ENCODE peak calls at places on chromosome 11, in four cellular contexts. N is GM13977; V is CD4-positive, alpha-beta T cell; H is fibroblast of the aortic adventitia. J is an unnamed sample.

GRCh38 chr11:68340003-68340767 is 27.8 kb downstream of the LRP5 start:
- DNase-seq in V (peak; percentile 9), N (no peak), H (no peak), J (peak; percentile 51)

GRCh38 chr11:9617960-9618359 is 44.5 kb downstream of the WEE1 start:
- DNase-seq in H (peak; percentile 85), V (no peak), N (no peak), J (no peak)

GRCh38 chr11:8267831-8268529 is 4.3 kb upstream of the LMO1 start:
- DNase-seq in V (peak; percentile 16), H (no peak), N (no peak), J (peak; percentile 67)

GRCh38 chr11:128814856-128815705 is 52.0 kb downstream of the KCNJ1 start:
- DNase-seq in N (no peak), H (peak; percentile 84), V (no peak), J (no peak)

GRCh38 chr11:72668645-72669347 is 5.4 kb downstream of the PDE2A start:
- DNase-seq in V (no peak), H (no peak), N (peak; percentile 92), J (peak; percentile 88)

GRCh38 chr11:17013548-17014320 is 480 bp downstream of the PLEKHA7 start:
- DNase-seq in V (peak; percentile 23), H (no peak), N (peak; percentile 67), J (peak; percentile 72)

GRCh38 chr11:121514998-121515671 is 62.4 kb upstream of the SORL1-AS1 start:
- DNase-seq in H (no peak), N (no peak), V (no peak), J (no peak)

GRCh38 chr11:2884424-2884815 is 1.2 kb downstream of the CDKN1C start:
- DNase-seq in V (no peak), H (peak; percentile 27), N (no peak), J (no peak)

GRCh38 chr11:134691985-134692384 is 279.9 kb upstream of the B3GAT1 start:
- DNase-seq in N (no peak), H (peak; percentile 19), V (no peak), J (no peak)

GRCh38 chr11:7520981-7521487 is 7.2 kb downstream of the PPFIBP2 start:
- DNase-seq in N (peak; percentile 64), V (no peak), H (no peak), J (peak; percentile 58)

GRCh38 chr11:46948378-46949131 is 12.0 kb downstream of the CSTPP1 start:
- DNase-seq in H (peak; percentile 74), N (no peak), V (no peak), J (no peak)

DNA sequence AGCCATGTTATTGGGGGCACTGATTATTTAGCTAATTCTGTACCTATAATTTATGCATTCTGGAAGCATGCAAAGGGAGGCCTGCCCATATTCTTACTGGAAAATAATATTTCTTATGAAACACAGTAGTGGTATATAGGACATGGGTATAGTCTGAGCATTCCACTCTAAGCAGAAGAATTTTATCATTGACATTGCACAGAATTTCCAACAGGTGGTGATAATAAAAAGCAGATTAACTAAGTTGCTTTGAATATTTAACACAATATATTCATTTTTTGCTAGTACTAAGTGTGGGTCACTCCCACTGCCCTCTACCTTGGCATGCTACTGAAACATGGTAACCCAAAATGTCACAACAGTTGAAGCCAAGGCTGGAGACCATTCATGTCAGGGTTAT is 728.8 kb upstream of the FAT3 start:
- DNase-seq in H (no peak), N (no peak), V (no peak), J (no peak)
- TF ChIP-seq CTCF in H (no peak), N (no peak), V (no peak), J (no peak)

GRCh38 chr11:118996926-118997626 is 862 bp upstream of the CENATAC start:
- DNase-seq in V (peak; percentile 15), H (peak; percentile 40), N (peak; percentile 78), J (peak; percentile 76)

GRCh38 chr11:118998822-118999221 is 884 bp downstream of the CENATAC start:
- DNase-seq in V (no peak), N (no peak), H (peak; percentile 78), J (no peak)

GRCh38 chr11:119000906-119001305 is 3.0 kb downstream of the CENATAC start:
- DNase-seq in V (no peak), N (no peak), H (no peak), J (no peak)

GRCh38 chr11:118998388-118998717 is 415 bp downstream of the CENATAC start:
- DNase-seq in N (no peak), H (no peak), V (no peak), J (no peak)

GRCh38 chr11:118997627-118998387 is at the start of gene CENATAC:
- DNase-seq in N (peak; percentile 98), V (peak; percentile 96), H (peak; percentile 82), J (peak; percentile 99)
- TF ChIP-seq CTCF in N (no peak), V (no peak), H (peak; percentile 11), J (no peak)

GRCh38 chr11:57544566-57544965 is 7.2 kb downstream of the SMTNL1 start:
- DNase-seq in N (no peak), H (no peak), V (no peak), J (no peak)

GRCh38 chr11:57546451-57546850 is 9.1 kb downstream of the SMTNL1 start:
- DNase-seq in V (no peak), H (no peak), N (no peak), J (no peak)

GRCh38 chr11:57545883-57546282 is 8.5 kb downstream of the SMTNL1 start:
- DNase-seq in H (no peak), N (no peak), V (no peak), J (no peak)

GRCh38 chr11:57547854-57548377 is 10.5 kb downstream of the SMTNL1 start:
- DNase-seq in H (no peak), V (no peak), N (peak; percentile 75), J (peak; percentile 74)

GRCh38 chr11:57546869-57547518 is 9.6 kb downstream of the SMTNL1 start:
- DNase-seq in N (peak; percentile 66), H (no peak), V (no peak), J (peak; percentile 70)
- TF ChIP-seq CTCF in N (peak; percentile 20), H (no peak), V (no peak), J (no peak)

GRCh38 chr11:59262419-59262818 is 49.7 kb upstream of the MPEG1 start:
- DNase-seq in H (no peak), V (no peak), N (no peak), J (no peak)

GRCh38 chr11:59264736-59265135 is 52.0 kb upstream of the MPEG1 start:
- DNase-seq in V (no peak), H (no peak), N (no peak), J (no peak)

GRCh38 chr11:59265735-59266134 is 53.0 kb upstream of the MPEG1 start:
- DNase-seq in N (no peak), V (no peak), H (no peak), J (no peak)

GRCh38 chr11:59261150-59261549 is 48.4 kb upstream of the MPEG1 start:
- DNase-seq in H (no peak), V (no peak), N (no peak), J (no peak)

DNA sequence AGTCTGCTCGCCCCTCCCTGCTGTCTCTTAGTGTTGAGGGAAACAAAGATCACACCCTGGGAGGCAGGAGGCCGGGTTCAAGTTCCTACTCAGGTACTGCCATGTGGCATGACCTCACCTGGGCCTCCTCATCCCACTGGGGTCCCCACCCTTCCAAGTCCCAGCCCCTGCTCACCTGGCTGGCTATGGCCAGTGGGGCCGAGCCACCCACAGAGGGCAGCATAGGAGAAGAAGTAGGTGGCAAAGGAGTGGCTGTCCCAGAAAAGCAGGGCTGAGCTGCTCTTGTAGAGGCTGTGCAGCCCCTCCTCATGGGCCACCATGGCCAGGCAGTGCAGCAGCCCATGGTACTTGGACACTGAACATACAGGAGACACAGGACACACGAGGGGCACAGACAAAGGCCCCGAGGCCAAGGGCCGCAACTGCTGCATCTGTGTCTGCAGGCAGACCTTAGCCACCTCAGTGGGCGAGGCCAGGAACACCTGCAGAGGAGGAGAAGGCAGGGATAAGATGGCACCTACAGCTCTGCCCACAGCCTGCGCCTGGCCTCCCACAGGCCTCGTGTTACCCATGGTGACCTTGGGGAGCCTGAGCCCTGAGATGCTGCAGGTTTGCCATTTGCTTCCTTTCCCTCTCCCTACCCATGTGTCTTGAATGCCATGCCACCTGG is 50.6 kb upstream of the MPEG1 start:
- DNase-seq in V (no peak), N (no peak), H (no peak), J (no peak)
- TF ChIP-seq CTCF in V (peak; percentile 29), N (peak; percentile 63), H (no peak), J (peak; percentile 64)

GRCh38 chr11:35303596-35304392 is 115.6 kb downstream of the SLC1A2 start:
- DNase-seq in N (no peak), H (peak; percentile 95), V (no peak), J (no peak)

GRCh38 chr11:35304393-35304790 is 115.0 kb downstream of the SLC1A2 start:
- DNase-seq in V (no peak), H (peak; percentile 61), N (peak; percentile 12), J (peak; percentile 13)

GRCh38 chr11:35304900-35305299 is 114.5 kb downstream of the SLC1A2 start:
- DNase-seq in N (no peak), H (no peak), V (no peak), J (no peak)

GRCh38 chr11:35307221-35307621 is 112.1 kb downstream of the SLC1A2 start:
- DNase-seq in H (no peak), N (no peak), V (no peak), J (no peak)

DNA sequence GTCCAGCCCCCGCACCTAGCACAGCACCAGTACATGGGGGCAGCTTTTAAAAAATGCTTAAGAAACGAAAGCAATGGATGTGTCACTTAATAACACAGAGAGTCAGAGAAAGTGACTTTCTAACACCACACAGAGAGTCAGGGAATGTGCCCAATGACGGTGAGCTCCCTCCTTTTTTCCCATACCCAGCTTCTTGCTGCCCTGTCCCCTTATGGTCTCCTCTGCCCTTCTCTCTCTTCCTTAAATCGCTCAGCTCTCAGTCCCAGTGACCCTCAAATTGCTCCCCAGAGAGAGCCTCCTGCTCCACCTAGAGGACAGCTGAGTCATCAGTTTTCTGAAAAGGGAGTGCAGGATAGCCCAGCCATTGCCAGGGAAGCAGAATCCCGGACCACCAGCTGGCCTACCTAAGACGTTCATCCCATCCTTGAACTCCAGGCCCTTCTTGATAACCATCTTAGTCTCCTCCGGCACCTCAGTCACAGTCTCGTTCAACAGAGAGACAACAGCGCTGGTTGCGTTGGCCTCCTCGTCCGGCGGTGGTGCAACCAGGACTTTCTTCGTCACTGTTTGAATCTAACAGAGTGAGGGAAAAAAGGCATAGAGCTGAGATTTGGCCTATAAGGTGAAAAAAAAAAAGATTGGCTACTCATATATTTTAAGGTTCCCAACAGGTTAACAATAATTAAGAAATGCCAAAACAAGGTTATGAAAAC is 113.5 kb downstream of the SLC1A2 start:
- DNase-seq in H (peak; percentile 49), V (peak; percentile 29), N (peak; percentile 48), J (peak; percentile 66)
- TF ChIP-seq CTCF in H (peak; percentile 50), V (peak; percentile 76), N (peak; percentile 77), J (peak; percentile 58)

GRCh38 chr11:70483077-70483861 is 84.9 kb downstream of the CTTN start:
- DNase-seq in V (no peak), H (peak; percentile 56), N (peak; percentile 70), J (peak; percentile 67)
- TF ChIP-seq CTCF in V (no peak), H (peak; percentile 57), N (peak; percentile 37), J (peak; percentile 26)

DNA sequence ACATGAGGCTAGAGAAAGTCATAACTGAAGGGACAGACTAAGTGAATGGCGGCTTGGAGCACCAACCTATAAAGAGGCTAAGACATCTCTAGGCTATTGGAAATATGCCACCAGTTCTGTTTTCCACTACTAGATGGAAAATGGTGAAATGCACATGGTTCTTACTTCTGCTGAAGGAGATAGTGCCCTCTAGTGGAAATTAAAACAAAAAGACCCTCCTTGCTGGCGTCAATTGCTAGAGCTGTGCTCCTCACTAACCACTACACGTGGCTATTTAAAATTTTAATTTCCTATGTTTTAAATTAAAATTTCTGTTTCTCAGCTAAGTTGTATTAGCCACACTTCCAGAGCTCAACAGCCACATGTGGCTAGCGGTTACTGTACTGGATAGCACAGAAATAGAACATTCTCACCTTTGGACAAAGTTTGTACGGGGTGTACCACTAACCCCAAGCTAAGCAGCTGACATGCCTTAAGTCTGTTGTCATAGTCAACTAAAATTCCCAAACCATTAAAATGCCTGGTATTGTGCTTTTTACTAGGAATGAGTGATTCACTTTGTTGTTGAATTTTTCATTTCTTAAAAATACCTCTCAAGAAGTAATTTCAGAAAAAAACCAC is 34.1 kb upstream of the CALCA start:
- DNase-seq in H (peak; percentile 67), V (no peak), N (no peak), J (peak; percentile 24)
- TF ChIP-seq CTCF in H (peak; percentile 51), V (peak; percentile 63), N (peak; percentile 44), J (no peak)